ENCODE peak calls at places on chromosomes 12 and 14, in ten cellular contexts. R, Q, H, G, E, L, V, D, F and T are unnamed samples.

GRCh38 chr12:32896438-32897275 is at the start of gene PKP2:
- DNase-seq in R (peak; percentile 21), Q (no peak), H (peak; percentile 16), G (no peak), E (peak; percentile 52), L (peak; percentile 91), V (peak; percentile 77), D (no peak), F (peak; percentile 74), T (no peak)

GRCh38 chr12:70364695-70365397 is 1.2 kb upstream of the KCNMB4 start:
- DNase-seq in R (no peak), Q (no peak), H (no peak), G (no peak), E (no peak), L (no peak), V (no peak), D (no peak), F (no peak), T (no peak)

GRCh38 chr12:39905152-39905551 is 200.7 kb downstream of the SLC2A13 start:
- DNase-seq in R (peak; percentile 63), Q (no peak), H (no peak), G (no peak), E (peak; percentile 48), L (no peak), V (no peak), D (no peak), F (peak; percentile 46), T (no peak)

GRCh38 chr12:119154435-119154818 is 24.3 kb upstream of the HSPB8 start:
- DNase-seq in R (no peak), Q (no peak), H (no peak), G (no peak), E (no peak), L (no peak), V (no peak), D (no peak), F (no peak), T (no peak)

GRCh38 chr12:6238875-6239274 is 38.7 kb downstream of the CD9 start:
- DNase-seq in R (no peak), Q (no peak), H (no peak), G (no peak), E (peak; percentile 10), L (no peak), V (no peak), D (no peak), F (no peak), T (no peak)

GRCh38 chr12:6391013-6391412 is 7.1 kb downstream of the LTBR start:
- DNase-seq in R (no peak), Q (no peak), H (no peak), G (no peak), E (peak; percentile 30), L (no peak), V (no peak), D (no peak), F (no peak), T (peak; percentile 85)

GRCh38 chr12:89311703-89312293 is 40.5 kb downstream of the DUSP6 start:
- DNase-seq in R (no peak), Q (no peak), H (no peak), G (no peak), E (no peak), L (no peak), V (no peak), D (no peak), F (no peak), T (no peak)

GRCh38 chr14:53432378-53432802 is 279.3 kb upstream of the DDHD1 start:
- DNase-seq in R (no peak), Q (no peak), H (no peak), G (no peak), E (no peak), L (peak; percentile 2), V (peak; percentile 62), D (peak; percentile 5), F (peak; percentile 64), T (no peak)

GRCh38 chr14:30177776-30178175 is 250.1 kb upstream of the PRKD1 start:
- DNase-seq in R (peak; percentile 24), Q (no peak), H (no peak), G (no peak), E (no peak), L (no peak), V (no peak), D (no peak), F (no peak), T (no peak)

GRCh38 chr14:92481386-92481785 is 32.2 kb upstream of the RIN3 start:
- DNase-seq in R (no peak), Q (no peak), H (no peak), G (no peak), E (no peak), L (no peak), V (no peak), D (no peak), F (peak; percentile 56), T (no peak)